ENCODE peak calls at places on chromosome 6, in four cellular contexts. P is AG09319, U is NAMALWA, W is uterus. N is an unnamed sample.

GRCh38 chr6:89525786-89526562 is 93.0 kb downstream of the ANKRD6 start:
- DNase-seq in P (no peak), U (no peak), W (no peak), N (no peak)

GRCh38 chr6:9745476-9745875 is 669.4 kb downstream of the TFAP2A start:
- DNase-seq in P (no peak), W (no peak), U (no peak), N (no peak)

GRCh38 chr6:121865811-121866210 is 430.4 kb downstream of the GJA1 start:
- DNase-seq in U (no peak), P (no peak), W (no peak), N (peak)

GRCh38 chr6:41675176-41675767 is 37.0 kb downstream of the MDFI start:
- DNase-seq in P (no peak), W (no peak), U (no peak), N (no peak)

GRCh38 chr6:29762051-29762450 is 38.8 kb downstream of the HLA-F start:
- DNase-seq in P (no peak), W (no peak), U (no peak), N (no peak)

GRCh38 chr6:149203509-149203908 is 114.0 kb upstream of the TAB2 start:
- DNase-seq in U (no peak), W (no peak), P (no peak), N (no peak)

GRCh38 chr6:138105880-138106664 is 1.1 kb downstream of the PERP start:
- DNase-seq in P (no peak), W (no peak), U (no peak), N (peak)

GRCh38 chr6:132161283-132161682 is 210.1 kb upstream of the CCN2 start:
- DNase-seq in U (peak), P (peak), W (no peak), N (peak)

GRCh38 chr6:96899019-96899418 is 1.3 kb upstream of the NDUFAF4 start:
- DNase-seq in W (no peak), P (no peak), U (peak), N (peak)

GRCh38 chr6:161522286-161522685 is 248.4 kb upstream of the AGPAT4 start:
- DNase-seq in P (no peak), U (no peak), W (no peak), N (no peak)

GRCh38 chr6:157099912-157100593 is 223.3 kb downstream of the TMEM242 start:
- DNase-seq in W (no peak), U (no peak), P (no peak), N (no peak)